ENCODE peak calls at places on chromosomes 16 and 17, in seven cellular contexts. D, E, M, N, G, Z and S are unnamed samples.

GRCh38 chr16:75424096-75424762 is 9.1 kb downstream of the CFDP1 start:
- DNase-seq in E (no peak), D (no peak), M (no peak), N (no peak), Z (no peak), G (no peak), S (no peak)

GRCh38 chr17:40791808-40792436 is 7.8 kb downstream of the KRT28 start:
- DNase-seq in N (no peak), M (no peak), E (no peak), D (peak; percentile 14), G (no peak), Z (no peak), S (no peak)

GRCh38 chr17:74852237-74853047 is 7.2 kb downstream of the GRIN2C start:
- DNase-seq in Z (no peak), N (no peak), M (no peak), D (peak; percentile 95), E (peak; percentile 54), G (peak; percentile 27), S (no peak)

GRCh38 chr17:41683441-41684007 is 5.2 kb upstream of the EIF1 start:
- DNase-seq in Z (no peak), G (no peak), E (no peak), N (no peak), M (no peak), D (no peak), S (no peak)

GRCh38 chr16:29743827-29744531 is 1.8 kb downstream of the C16orf54 start:
- DNase-seq in N (no peak), E (no peak), Z (no peak), M (peak; percentile 83), G (peak; percentile 28), D (no peak), S (no peak)

GRCh38 chr17:76689859-76690258 is 20.9 kb downstream of the MXRA7 start:
- DNase-seq in N (no peak), M (peak; percentile 45), G (no peak), E (no peak), D (no peak), Z (no peak), S (no peak)

GRCh38 chr16:82050909-82051357 is 15.9 kb downstream of the HSD17B2 start:
- DNase-seq in N (no peak), M (no peak), Z (no peak), G (no peak), D (no peak), E (no peak), S (no peak)

GRCh38 chr17:67833134-67833533 is 7.8 kb downstream of the BPTF start:
- DNase-seq in E (no peak), M (no peak), N (no peak), D (no peak), Z (no peak), G (no peak), S (no peak)

GRCh38 chr16:54937673-54938350 is 7.1 kb downstream of the IRX5 start:
- DNase-seq in M (no peak), Z (no peak), D (no peak), G (no peak), N (no peak), E (no peak), S (no peak)

GRCh38 chr16:85399583-85400284 is 213.4 kb upstream of the GSE1 start:
- DNase-seq in D (no peak), Z (no peak), E (no peak), N (no peak), G (no peak), M (peak; percentile 65), S (no peak)

GRCh38 chr16:12758670-12759558 is 44.8 kb downstream of the CPPED1 start:
- DNase-seq in M (no peak), D (no peak), G (no peak), N (no peak), E (no peak), Z (no peak), S (no peak)

GRCh38 chr17:74325743-74326379 is at the start of gene KIF19:
- DNase-seq in N (peak; percentile 55), D (peak; percentile 94), Z (no peak), G (peak; percentile 67), M (peak; percentile 86), E (peak; percentile 18), S (no peak)

GRCh38 chr16:20280259-20280658 is 47.1 kb downstream of the GP2 start:
- DNase-seq in N (no peak), D (no peak), M (no peak), G (no peak), Z (no peak), E (no peak), S (no peak)

GRCh38 chr17:13475574-13476223 is 126.0 kb downstream of the HS3ST3A1 start:
- DNase-seq in G (no peak), Z (no peak), E (no peak), D (no peak), M (no peak), N (no peak), S (peak; percentile 37)

GRCh38 chr16:58485184-58485887 is 14.6 kb upstream of the NDRG4 start:
- DNase-seq in M (peak; percentile 40), E (no peak), N (no peak), Z (no peak), G (no peak), D (no peak), S (no peak)

GRCh38 chr17:41061969-41062368 is 2.1 kb upstream of the KRTAP2-3 start:
- DNase-seq in N (no peak), D (no peak), G (no peak), Z (no peak), M (no peak), E (no peak), S (no peak)

GRCh38 chr16:66103245-66103644 is 263.2 kb upstream of the CDH5 start:
- DNase-seq in G (no peak), N (no peak), D (no peak), Z (no peak), M (no peak), E (no peak), S (no peak)

GRCh38 chr16:19235478-19235877 is 50.1 kb upstream of the CLEC19A start:
- DNase-seq in N (no peak), Z (no peak), E (no peak), D (no peak), M (no peak), G (no peak), S (no peak)

GRCh38 chr17:49907279-49907678 is 59.4 kb upstream of the TAC4 start:
- DNase-seq in G (no peak), N (no peak), D (no peak), Z (no peak), M (no peak), E (no peak), S (no peak)

GRCh38 chr17:49903523-49903922 is 55.7 kb upstream of the TAC4 start:
- DNase-seq in N (no peak), E (no peak), D (no peak), Z (no peak), G (no peak), M (no peak), S (no peak)

GRCh38 chr17:49906511-49907136 is 58.8 kb upstream of the TAC4 start:
- DNase-seq in Z (no peak), G (no peak), M (no peak), N (no peak), D (no peak), E (no peak), S (no peak)

GRCh38 chr17:49901460-49902331 is 53.8 kb upstream of the TAC4 start:
- DNase-seq in N (no peak), G (no peak), Z (no peak), D (peak; percentile 51), E (no peak), M (no peak), S (no peak)

GRCh38 chr17:49904904-49905303 is 57.0 kb upstream of the TAC4 start:
- DNase-seq in G (no peak), E (no peak), M (no peak), D (no peak), Z (no peak), N (no peak), S (no peak)
- H3K27me3 ChIP-seq in G (peaks cover 97% of the 10 kb centered on the region), E (peaks cover 77% of the 10 kb centered on the region), M (peaks cover 97% of the 10 kb centered on the region), D (peaks cover 39% of the 10 kb centered on the region), Z (no peaks in the 10 kb centered on the region), N (peaks cover 28% of the 10 kb centered on the region), S (peaks cover under 1% of the 10 kb centered on the region)

GRCh38 chr17:2106308-2106707 is 51.4 kb downstream of the HIC1 start:
- DNase-seq in G (no peak), N (no peak), D (no peak), M (no peak), Z (no peak), E (no peak), S (no peak)

GRCh38 chr17:2103456-2103855 is 48.6 kb downstream of the HIC1 start:
- DNase-seq in N (no peak), D (no peak), G (no peak), M (no peak), E (no peak), Z (no peak), S (no peak)

GRCh38 chr17:2102931-2103398 is 48.1 kb downstream of the HIC1 start:
- DNase-seq in G (no peak), Z (no peak), E (no peak), M (no peak), N (no peak), D (no peak), S (no peak)

GRCh38 chr17:2105663-2106062 is 50.8 kb downstream of the HIC1 start:
- DNase-seq in M (no peak), Z (no peak), D (no peak), G (no peak), N (no peak), E (no peak), S (no peak)

GRCh38 chr17:2101448-2102257 is 46.8 kb downstream of the HIC1 start:
- DNase-seq in D (no peak), Z (peak; percentile 87), G (peak; percentile 94), E (no peak), M (no peak), N (peak; percentile 91), S (no peak)
- TF ChIP-seq POLR2AphosphoS5 in D (no peak), Z (no peak), G (peak; percentile 44), E (peak; percentile 58), M (no peak), N (no peak), S (no peak)

GRCh38 chr17:56756536-56756935 is 77.2 kb downstream of the C17orf67 start:
- DNase-seq in D (no peak), G (no peak), E (no peak), M (no peak), N (no peak), Z (no peak), S (no peak)
- H3K27me3 ChIP-seq in D (peaks cover 3% of the 10 kb centered on the region), G (peaks cover 6% of the 10 kb centered on the region), E (no peaks in the 10 kb centered on the region), M (no peaks in the 10 kb centered on the region), N (no peaks in the 10 kb centered on the region), Z (no peaks in the 10 kb centered on the region), S (no peaks in the 10 kb centered on the region)

DNA sequence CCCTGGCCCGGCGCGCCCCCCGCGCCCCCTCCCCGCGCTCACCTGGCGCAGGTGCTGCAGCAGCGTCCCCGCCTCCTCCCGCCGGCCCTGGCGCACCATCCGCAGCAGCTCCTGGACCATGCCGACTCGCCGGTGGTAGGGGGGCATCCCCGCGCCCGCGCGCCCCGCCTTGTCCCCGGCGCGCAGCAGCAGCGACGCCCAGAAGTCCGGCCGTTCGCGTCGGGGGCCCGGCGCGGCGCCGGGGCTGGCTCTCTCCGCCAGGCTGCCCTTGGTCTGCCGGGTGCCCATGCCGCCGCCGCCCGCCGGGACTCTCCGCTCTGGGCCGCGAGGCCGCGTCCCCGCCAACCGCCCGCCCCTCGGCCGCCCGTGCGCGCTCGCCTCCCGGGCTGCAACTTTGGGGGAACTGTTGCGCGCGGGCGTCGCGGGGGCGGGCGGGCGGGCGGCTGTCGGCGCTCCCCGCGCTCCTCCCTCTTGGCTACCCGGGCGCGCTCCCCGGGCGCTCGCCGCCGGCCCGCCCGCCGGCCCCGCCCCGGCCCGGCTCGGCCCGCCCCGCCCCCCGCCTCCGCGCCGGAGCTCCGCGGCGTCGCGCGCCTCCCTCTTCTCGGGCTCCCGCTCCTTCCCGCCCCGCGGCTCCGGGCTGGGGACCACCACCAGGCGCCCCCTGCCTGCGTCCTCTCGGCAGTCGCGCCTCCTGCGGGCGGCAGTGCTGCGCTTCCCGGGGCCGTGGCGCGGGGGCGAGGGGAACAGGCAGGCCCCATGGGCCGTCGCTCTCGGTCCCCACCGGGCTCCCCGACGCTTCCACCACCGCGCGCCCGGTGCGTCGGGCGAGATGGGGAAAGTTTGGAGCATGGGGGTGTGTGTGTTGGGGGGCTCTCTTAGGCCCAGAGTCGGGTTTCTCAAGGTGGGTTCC is at the start of gene LRRC75A:
- DNase-seq in G (peak; percentile 57), D (peak; percentile 91), E (no peak), M (peak; percentile 88), N (peak; percentile 59), Z (no peak), S (no peak)
- TF ChIP-seq POLR2AphosphoS5 in G (no peak), D (no peak), E (no peak), M (peak; percentile 47), N (no peak), Z (no peak), S (no peak)